ENCODE peak calls at places on chromosomes 13 and 19, in five cellular contexts. C, Z, U, Y and M are unnamed samples.

GRCh38 chr19:29581398-29581797 is 24.7 kb upstream of the POP4 start:
- DNase-seq in C (no peak), U (peak; percentile 5), Y (no peak), Z (no peak), M (no peak)

GRCh38 chr19:32373614-32374295 is 28.3 kb downstream of the ZNF507 start:
- DNase-seq in Z (no peak), Y (no peak), U (no peak), C (peak; percentile 97), M (no peak)

GRCh38 chr13:41917641-41918040 is 43.3 kb downstream of the VWA8 start:
- DNase-seq in Z (no peak), C (peak; percentile 79), U (no peak), Y (no peak), M (no peak)

GRCh38 chr19:53467503-53468262 is at the start of gene ZNF813:
- DNase-seq in C (peak; percentile 79), Z (peak; percentile 76), Y (peak; percentile 97), U (peak; percentile 98), M (peak; percentile 96)

GRCh38 chr19:8241646-8242045 is 32.5 kb downstream of the CERS4 start:
- DNase-seq in Z (no peak), C (no peak), Y (no peak), U (no peak), M (no peak)

GRCh38 chr13:97030705-97031452 is 36.6 kb upstream of the OXGR1 start:
- DNase-seq in C (peak; percentile 28), Y (no peak), Z (no peak), U (no peak), M (no peak)

GRCh38 chr19:29535432-29535831 is 9.6 kb downstream of the VSTM2B start:
- DNase-seq in C (no peak), U (no peak), Z (no peak), Y (no peak), M (no peak)

GRCh38 chr13:76035711-76036110 is 399.6 kb downstream of the LMO7 start:
- DNase-seq in Z (no peak), Y (no peak), U (no peak), C (no peak), M (no peak)

GRCh38 chr13:43865892-43866291 is 13.6 kb downstream of the CCDC122 start:
- DNase-seq in C (peak; percentile 83), Y (no peak), U (no peak), Z (no peak), M (no peak)

GRCh38 chr13:42968906-42969305 is 23.1 kb downstream of the EPSTI1 start:
- DNase-seq in C (no peak), Z (no peak), U (peak; percentile 69), Y (no peak), M (peak; percentile 80)

GRCh38 chr13:84445776-84446175 is 563.5 kb upstream of the SLITRK1 start:
- DNase-seq in U (no peak), Y (no peak), C (peak; percentile 18), Z (no peak), M (no peak)

GRCh38 chr13:42992585-42993122 is 613 bp upstream of the EPSTI1 start:
- DNase-seq in U (no peak), Z (no peak), C (no peak), Y (no peak), M (no peak)

GRCh38 chr13:29436291-29436690 is 159.2 kb downstream of the SLC7A1 start:
- DNase-seq in Y (no peak), Z (no peak), U (no peak), C (peak; percentile 59), M (no peak)

GRCh38 chr13:75405976-75406703 is 75.8 kb downstream of the TBC1D4 start:
- DNase-seq in Z (no peak), Y (no peak), C (peak; percentile 17), U (no peak), M (no peak)

GRCh38 chr13:101785858-101786257 is 333.4 kb downstream of the ITGBL1 start:
- DNase-seq in Y (no peak), U (no peak), C (peak; percentile 16), Z (no peak), M (no peak)

GRCh38 chr13:92362717-92363116 is 863.9 kb upstream of the GPC6 start:
- DNase-seq in U (no peak), C (no peak), Y (no peak), Z (no peak), M (no peak)

GRCh38 chr13:45119469-45119989 is 781 bp upstream of the GTF2F2 start:
- DNase-seq in Y (peak; percentile 61), Z (no peak), C (peak; percentile 27), U (no peak), M (peak; percentile 24)

GRCh38 chr19:33445752-33446070 is 72.2 kb downstream of the CEBPG start:
- DNase-seq in C (no peak), Z (no peak), Y (no peak), U (peak; percentile 35), M (no peak)

GRCh38 chr19:15456441-15456840 is 6.7 kb upstream of the WIZ start:
- DNase-seq in Z (no peak), Y (no peak), C (no peak), U (no peak), M (no peak)

GRCh38 chr19:50258918-50259372 is 55.5 kb downstream of the MYH14 start:
- DNase-seq in U (no peak), Y (no peak), Z (no peak), C (no peak), M (no peak)

GRCh38 chr19:46648961-46649960 is 11.7 kb downstream of the DACT3 start:
- DNase-seq in U (no peak), C (no peak), Z (no peak), Y (no peak), M (no peak)

GRCh38 chr19:20038358-20039202 is 725 bp downstream of the ZNF682 start:
- DNase-seq in Z (no peak), U (no peak), C (no peak), Y (peak; percentile 12), M (no peak)

GRCh38 chr13:43815204-43815603 is 28.4 kb upstream of the ENOX1 start:
- DNase-seq in Y (no peak), Z (no peak), U (no peak), C (peak; percentile 50), M (no peak)

GRCh38 chr19:28744943-28745342 is 468.0 kb downstream of the UQCRFS1 start:
- DNase-seq in C (no peak), Z (no peak), U (no peak), Y (no peak), M (no peak)

GRCh38 chr13:108193806-108194205 is 21.5 kb downstream of the LIG4 start:
- DNase-seq in Y (no peak), U (no peak), Z (no peak), C (no peak), M (no peak)

GRCh38 chr13:33918199-33918932 is 100.4 kb downstream of the RFC3 start:
- DNase-seq in Y (no peak), C (peak; percentile 90), U (no peak), Z (no peak), M (peak; percentile 33)

GRCh38 chr19:46975918-46976782 is 43.5 kb upstream of the NPAS1 start:
- DNase-seq in U (peak; percentile 84), C (peak; percentile 98), Z (peak; percentile 90), Y (no peak), M (peak; percentile 86)

GRCh38 chr19:39843919-39844793 is 2.0 kb downstream of the FBL start:
- DNase-seq in Z (no peak), Y (no peak), U (no peak), C (no peak), M (no peak)

GRCh38 chr13:48653074-48654054 is at the start of gene CYSLTR2:
- DNase-seq in Z (no peak), C (no peak), Y (no peak), U (no peak), M (no peak)

GRCh38 chr13:19618925-19619324 is 14.5 kb upstream of the MPHOSPH8 start:
- DNase-seq in Y (no peak), U (no peak), C (peak; percentile 30), Z (no peak), M (no peak)

GRCh38 chr13:50055454-50055853 is 40.2 kb downstream of the KCNRG start:
- DNase-seq in Z (no peak), U (no peak), C (no peak), Y (no peak), M (no peak)

GRCh38 chr13:50065712-50066111 is 50.5 kb downstream of the KCNRG start:
- DNase-seq in Z (no peak), Y (no peak), U (no peak), C (no peak), M (no peak)

DNA sequence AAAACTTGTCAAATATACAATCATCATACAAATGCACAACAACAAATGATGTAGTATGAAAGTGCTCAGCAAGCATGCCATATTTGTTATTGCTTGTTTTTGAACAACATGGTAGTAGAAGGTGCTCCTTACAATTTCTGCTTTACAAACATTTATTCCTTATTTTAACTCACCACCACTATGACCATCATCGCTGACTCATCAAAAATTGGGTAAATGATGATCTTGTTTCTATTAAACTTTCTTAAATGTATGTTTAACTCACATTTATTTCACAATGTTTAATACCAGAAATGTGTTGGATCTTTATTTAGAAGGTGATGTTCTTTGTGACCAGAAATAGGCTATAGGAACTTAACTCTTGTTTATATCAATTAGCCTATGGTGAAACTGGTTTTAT is 45.5 kb downstream of the KCNRG start:
- DNase-seq in Y (no peak), Z (no peak), U (no peak), C (no peak), M (no peak)
- H3K4me3 ChIP-seq in Y (no peak overlapping the region), Z (no peak overlapping the region), U (no peak overlapping the region), C (no peak overlapping the region), M (no peak overlapping the region)

GRCh38 chr13:79631260-79631659 is 150.3 kb downstream of the NDFIP2 start:
- DNase-seq in Y (no peak), Z (no peak), U (no peak), C (peak; percentile 84), M (no peak)

GRCh38 chr13:79642596-79642995 is 161.6 kb downstream of the NDFIP2 start:
- DNase-seq in Y (no peak), Z (no peak), C (no peak), U (no peak), M (no peak)

DNA sequence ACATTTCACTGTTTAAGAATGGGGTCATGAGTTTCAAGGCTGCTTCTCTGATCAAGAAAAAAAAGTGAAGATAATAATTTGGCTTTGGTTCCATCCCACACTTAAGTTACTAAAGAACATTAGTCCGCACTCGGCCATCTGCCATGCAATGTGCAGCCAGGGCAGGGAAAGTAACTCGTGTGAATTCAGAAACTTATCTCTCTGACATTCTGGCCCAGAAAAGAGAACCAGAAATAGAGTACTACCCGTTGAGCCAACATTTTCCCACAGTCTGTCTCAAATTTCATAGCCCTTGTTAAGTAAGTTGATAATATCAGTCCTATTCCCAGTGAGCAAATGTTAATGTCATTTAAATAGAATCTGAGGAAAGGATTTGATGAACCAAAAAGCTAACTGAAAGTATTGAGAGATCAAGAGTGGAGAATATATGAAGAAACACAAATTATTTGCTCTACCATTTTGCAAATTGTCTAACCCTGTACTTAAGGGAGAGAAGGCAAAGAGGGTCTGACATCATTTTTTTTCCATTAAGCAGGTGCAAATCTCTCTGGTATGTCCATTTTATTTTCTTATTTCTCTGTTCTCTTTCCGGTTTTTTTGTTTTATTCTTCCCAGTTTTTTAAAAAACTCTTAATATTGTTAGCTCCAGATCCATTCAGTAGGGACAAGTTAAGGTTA is 156.3 kb downstream of the NDFIP2 start:
- DNase-seq in Z (no peak), U (no peak), Y (no peak), C (no peak), M (no peak)
- H3K4me3 ChIP-seq in Z (no peak overlapping the region), U (no peak overlapping the region), Y (no peak overlapping the region), C (no peak overlapping the region), M (no peak overlapping the region)

GRCh38 chr13:24407844-24408243 is 98.5 kb downstream of the C1QTNF9 start:
- DNase-seq in Z (no peak), U (no peak), Y (no peak), C (no peak), M (no peak)
- H3K4me3 ChIP-seq in Z (no peak overlapping the region), U (no peak overlapping the region), Y (no peak overlapping the region), C (no peak overlapping the region), M (no peak overlapping the region)

GRCh38 chr19:13207237-13208130 is 57.3 kb downstream of the IER2 start:
- DNase-seq in Z (no peak), C (peak; percentile 29), U (no peak), Y (no peak), M (no peak)
- H3K4me3 ChIP-seq in Z (peak overlapping the region; percentile 64), C (peak overlapping the region; percentile 13), U (peak overlapping the region; percentile 56), Y (peak overlapping the region; percentile 52), M (no peak overlapping the region)